ENCODE peak calls at places on chromosome 16, in eight cellular contexts. B, Z, P, K, W, D, O and A are unnamed samples.

GRCh38 chr16:84180519-84181140 is 6.2 kb downstream of the TAF1C start:
- DNase-seq in B (no peak), Z (no peak), P (no peak), K (no peak), W (no peak), D (no peak), O (no peak), A (no peak)

GRCh38 chr16:19179890-19180490 is 11.9 kb downstream of the SYT17 start:
- DNase-seq in B (no peak), Z (peak; percentile 63), P (no peak), K (no peak), W (peak; percentile 75), D (peak; percentile 83), O (peak; percentile 72), A (peak; percentile 78)

GRCh38 chr16:88570691-88571092 is 489 bp downstream of the ZC3H18 start:
- DNase-seq in B (no peak), Z (peak; percentile 34), P (no peak), K (no peak), W (no peak), D (no peak), O (no peak), A (peak; percentile 32)

GRCh38 chr16:31052131-31052530 is 18.8 kb downstream of the STX4 start:
- DNase-seq in B (no peak), Z (peak; percentile 37), P (no peak), K (no peak), W (no peak), D (no peak), O (no peak), A (peak; percentile 36)

GRCh38 chr16:71230122-71230845 is at the start of gene HYDIN:
- DNase-seq in B (no peak), Z (peak; percentile 30), P (peak; percentile 61), K (peak; percentile 81), W (no peak), D (no peak), O (no peak), A (peak; percentile 41)

GRCh38 chr16:27402964-27403600 is 1.1 kb downstream of the IL21R start:
- DNase-seq in B (no peak), Z (no peak), P (no peak), K (no peak), W (no peak), D (no peak), O (no peak), A (no peak)

GRCh38 chr16:27246439-27246838 is 22.1 kb downstream of the NSMCE1 start:
- DNase-seq in B (no peak), Z (no peak), P (no peak), K (peak; percentile 15), W (peak; percentile 66), D (no peak), O (no peak), A (no peak)

GRCh38 chr16:81823111-81823510 is 44.0 kb downstream of the PLCG2 start:
- DNase-seq in B (no peak), Z (peak; percentile 39), P (no peak), K (no peak), W (no peak), D (peak; percentile 94), O (peak; percentile 39), A (peak; percentile 73)

GRCh38 chr16:56424791-56425438 is 430 bp downstream of the AMFR start:
- DNase-seq in B (no peak), Z (peak; percentile 40), P (no peak), K (no peak), W (peak; percentile 74), D (peak; percentile 92), O (no peak), A (peak; percentile 39)

GRCh38 chr16:87541004-87541881 is 48.4 kb upstream of the ZCCHC14 start:
- DNase-seq in B (no peak), Z (no peak), P (no peak), K (no peak), W (no peak), D (no peak), O (no peak), A (peak; percentile 33)

GRCh38 chr16:79194291-79194690 is 406.2 kb downstream of the MAF start:
- DNase-seq in B (no peak), Z (no peak), P (no peak), K (no peak), W (no peak), D (no peak), O (no peak), A (no peak)

GRCh38 chr16:77271532-77272426 is 72.6 kb downstream of the SYCE1L start:
- DNase-seq in B (no peak), Z (no peak), P (no peak), K (peak; percentile 36), W (no peak), D (no peak), O (no peak), A (no peak)

GRCh38 chr16:200388-200787 is 20.1 kb downstream of the HBQ1 start:
- DNase-seq in B (no peak), Z (no peak), P (no peak), K (no peak), W (no peak), D (no peak), O (no peak), A (no peak)

GRCh38 chr16:17328971-17329370 is 141.8 kb downstream of the XYLT1 start:
- DNase-seq in B (no peak), Z (no peak), P (no peak), K (no peak), W (peak; percentile 93), D (no peak), O (no peak), A (peak; percentile 63)

GRCh38 chr16:11914759-11915643 is 755 bp downstream of the GSPT1 start:
- DNase-seq in B (no peak), Z (peak; percentile 11), P (no peak), K (no peak), W (peak; percentile 70), D (peak; percentile 92), O (peak; percentile 41), A (peak; percentile 53)

GRCh38 chr16:55184052-55184451 is 140.0 kb upstream of the IRX6 start:
- DNase-seq in B (no peak), Z (no peak), P (no peak), K (no peak), W (no peak), D (no peak), O (no peak), A (no peak)

GRCh38 chr16:82658796-82659195 is 32.0 kb downstream of the CDH13 start:
- DNase-seq in B (no peak), Z (no peak), P (no peak), K (no peak), W (no peak), D (no peak), O (no peak), A (no peak)

GRCh38 chr16:81885976-81886586 is 107.0 kb downstream of the PLCG2 start:
- DNase-seq in B (no peak), Z (peak; percentile 40), P (peak; percentile 36), K (no peak), W (no peak), D (no peak), O (no peak), A (no peak)

GRCh38 chr16:75097191-75097761 is 19.3 kb downstream of the LDHD start:
- DNase-seq in B (no peak), Z (no peak), P (no peak), K (no peak), W (no peak), D (no peak), O (no peak), A (no peak)

GRCh38 chr16:27383511-27384243 is 18.3 kb upstream of the IL21R start:
- DNase-seq in B (no peak), Z (no peak), P (no peak), K (no peak), W (peak; percentile 71), D (peak; percentile 79), O (no peak), A (no peak)

GRCh38 chr16:25189305-25189704 is 27.4 kb upstream of the AQP8 start:
- DNase-seq in B (no peak), Z (no peak), P (no peak), K (no peak), W (no peak), D (no peak), O (no peak), A (no peak)
- TF ChIP-seq POLR2AphosphoS5 in B (no peak), Z (no peak), P (no peak), K (no peak), W (no peak), D (no peak), O (no peak), A (no peak)

GRCh38 chr16:10895053-10895946 is 18.3 kb downstream of the CIITA start:
- DNase-seq in B (no peak), Z (peak; percentile 22), P (peak; percentile 38), K (no peak), W (no peak), D (peak; percentile 78), O (no peak), A (peak; percentile 33)

GRCh38 chr16:10897134-10897533 is 20.1 kb downstream of the CIITA start:
- DNase-seq in B (no peak), Z (no peak), P (no peak), K (no peak), W (no peak), D (peak; percentile 78), O (no peak), A (no peak)

GRCh38 chr16:10896165-10896564 is 19.2 kb downstream of the CIITA start:
- DNase-seq in B (no peak), Z (no peak), P (no peak), K (no peak), W (no peak), D (no peak), O (no peak), A (no peak)

GRCh38 chr16:10892782-10893181 is 15.8 kb downstream of the CIITA start:
- DNase-seq in B (no peak), Z (no peak), P (no peak), K (no peak), W (no peak), D (peak; percentile 20), O (no peak), A (no peak)

DNA sequence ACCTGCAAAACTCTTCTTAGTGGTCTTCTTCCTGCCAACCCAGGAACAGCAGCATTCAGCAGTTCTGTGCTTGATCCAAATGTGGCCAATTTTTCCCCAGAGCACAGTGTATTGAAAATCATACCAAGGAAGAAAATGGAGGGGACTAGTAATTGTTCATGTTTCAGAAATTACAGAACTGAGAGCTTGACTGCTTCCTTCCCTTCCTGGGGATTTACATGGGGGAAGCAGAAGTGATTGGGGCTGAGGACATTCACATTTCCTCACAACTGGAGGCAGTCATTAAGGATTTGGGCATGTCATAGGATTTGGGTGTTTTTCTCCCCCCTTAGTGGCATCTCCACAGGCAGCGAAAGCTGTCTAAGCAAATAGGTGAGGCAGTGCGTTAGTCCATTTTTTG is 19.7 kb downstream of the CIITA start:
- DNase-seq in B (no peak), Z (no peak), P (no peak), K (no peak), W (no peak), D (no peak), O (no peak), A (no peak)
- H3K4me1 ChIP-seq in B (peaks cover 56% of the 10 kb centered on the region), Z (no peaks in the 10 kb centered on the region), P (no peaks in the 10 kb centered on the region), K (no peaks in the 10 kb centered on the region), W (no peaks in the 10 kb centered on the region), D (peaks cover 5% of the 10 kb centered on the region), O (no peaks in the 10 kb centered on the region), A (no peaks in the 10 kb centered on the region)

GRCh38 chr16:8516471-8516870 is 73.8 kb downstream of the TMEM114 start:
- DNase-seq in B (no peak), Z (no peak), P (no peak), K (no peak), W (no peak), D (no peak), O (no peak), A (no peak)
- TF ChIP-seq POLR2A in B (no peak), Z (no peak), P (no peak), K (no peak), W (no peak), D (no peak), O (no peak), A (no peak)

GRCh38 chr16:67563708-67564468 is 1.6 kb downstream of the CTCF start:
- DNase-seq in B (no peak), Z (peak; percentile 60), P (no peak), K (peak; percentile 63), W (peak; percentile 86), D (no peak), O (peak; percentile 46), A (peak; percentile 57)
- TF ChIP-seq POLR2AphosphoS5 in B (no peak), Z (no peak), P (no peak), K (no peak), W (peak; percentile 55), D (no peak), O (peak; percentile 55), A (peak; percentile 66)